ENCODE peak calls at places on chromosomes 12 and 14, in four cellular contexts. K is HepG2, R is IMR-90, V is K562. J is an unnamed sample.

GRCh38 chr12:105820407-105821140 is 318.2 kb downstream of the NUAK1 start:
- DNase-seq in K (peak; percentile 40), R (peak; percentile 22), V (no peak), J (no peak)

GRCh38 chr12:3698218-3698974 is 54.5 kb downstream of the CRACR2A start:
- DNase-seq in K (no peak), R (peak; percentile 95), V (no peak), J (no peak)

GRCh38 chr12:26287666-26288408 is 92.5 kb downstream of the SSPN start:
- DNase-seq in K (no peak), R (no peak), V (no peak), J (no peak)

GRCh38 chr14:65096323-65097089 is 5.8 kb downstream of the MAX start:
- DNase-seq in K (no peak), R (no peak), V (peak; percentile 27), J (no peak)

GRCh38 chr14:24330973-24331674 is 3.7 kb downstream of the ADCY4 start:
- DNase-seq in K (no peak), R (no peak), V (no peak), J (no peak)

GRCh38 chr12:123941485-123942276 is 30.9 kb downstream of the CCDC92 start:
- DNase-seq in K (no peak), R (no peak), V (no peak), J (no peak)

GRCh38 chr12:11622774-11623375 is 26.6 kb upstream of the ETV6 start:
- DNase-seq in K (no peak), R (no peak), V (no peak), J (no peak)

GRCh38 chr12:20366776-20367409 is 1.4 kb upstream of the PDE3A start:
- DNase-seq in K (no peak), R (no peak), V (no peak), J (no peak)

GRCh38 chr12:131366261-131366871 is 344.5 kb upstream of the SFSWAP start:
- DNase-seq in K (peak; percentile 18), R (no peak), V (no peak), J (no peak)

GRCh38 chr14:67502867-67503266 is 14.3 kb upstream of the TMEM229B start:
- DNase-seq in K (no peak), R (no peak), V (no peak), J (no peak)

GRCh38 chr12:30795410-30795659 is 40.6 kb upstream of the CAPRIN2 start:
- DNase-seq in K (no peak), R (no peak), V (no peak), J (no peak)

GRCh38 chr12:124375789-124376175 is 80.9 kb downstream of the RFLNA start:
- DNase-seq in K (no peak), R (no peak), V (no peak), J (no peak)

GRCh38 chr14:32542507-32542906 is 213.4 kb downstream of the AKAP6 start:
- DNase-seq in K (no peak), R (no peak), V (no peak), J (no peak)
- TF ChIP-seq MAZ in K (no peak), R (no peak), V (no peak), J (no peak)

GRCh38 chr12:63897931-63898330 is 53.4 kb downstream of the SRGAP1 start:
- DNase-seq in K (no peak), R (no peak), V (no peak), J (no peak)
- TF ChIP-seq MAZ in K (no peak), R (no peak), V (no peak), J (no peak)

DNA sequence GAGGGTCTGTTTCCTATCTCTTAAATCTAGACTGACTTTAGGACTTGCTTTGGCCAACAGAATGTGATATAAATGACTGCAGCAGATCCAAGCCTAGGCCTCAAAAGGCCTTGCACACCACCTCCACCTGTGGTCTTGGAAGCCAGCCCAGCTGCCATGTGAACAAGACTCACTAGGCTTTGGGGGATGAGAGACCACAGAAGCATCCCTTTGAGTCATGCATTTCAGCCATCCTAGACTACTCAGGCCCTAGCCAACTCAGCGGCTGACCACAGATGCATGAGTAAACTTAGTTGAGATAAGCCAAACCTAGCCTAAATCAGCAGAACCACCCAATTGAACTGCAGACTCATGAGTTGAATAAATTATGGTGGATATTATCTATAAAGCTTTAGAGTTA is 87.7 kb downstream of the KCNH5 start:
- DNase-seq in K (no peak), R (peak; percentile 99), V (no peak), J (no peak)
- TF ChIP-seq MAZ in K (no peak), R (no peak), V (no peak), J (no peak)

GRCh38 chr12:75446857-75447256 is 33.7 kb upstream of the GLIPR1 start:
- DNase-seq in K (no peak), R (peak; percentile 85), V (no peak), J (peak; percentile 7)
- TF ChIP-seq MAZ in K (no peak), R (no peak), V (no peak), J (no peak)

DNA sequence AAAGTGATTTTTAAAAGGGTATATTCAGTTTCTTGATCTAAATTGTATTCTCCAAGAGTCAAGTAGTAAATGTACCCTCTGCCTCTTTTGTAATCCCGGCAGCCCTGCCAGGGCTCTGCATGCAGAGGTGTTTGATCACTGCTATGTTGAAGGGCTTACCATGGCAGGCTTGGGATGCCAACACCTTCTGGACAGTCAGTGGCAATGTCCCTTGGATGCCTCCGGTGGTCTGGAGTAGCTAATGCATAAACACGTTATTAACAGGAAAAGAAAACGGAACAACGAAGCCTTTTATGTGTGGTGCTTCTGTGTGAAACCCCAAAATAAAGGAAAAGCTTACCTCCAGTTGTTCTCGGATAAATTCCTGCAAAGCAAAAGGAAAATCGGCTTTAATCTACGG is 19.9 kb downstream of the EIF2B2 start:
- DNase-seq in K (peak; percentile 40), R (no peak), V (peak; percentile 16), J (peak; percentile 53)
- TF ChIP-seq MAZ in K (no peak), R (no peak), V (no peak), J (no peak)